ENCODE peak calls at places on chromosome 14, in seven cellular contexts. K is HCT116, C is K562, R is H1, N is GM12878, S is SK-N-SH, X is HepG2. V is an unnamed sample.

GRCh38 chr14:94322648-94323570 is at the start of gene SERPINA6:
- DNase-seq in K (no peak), C (no peak), R (no peak), N (no peak), S (peak), X (peak), V (no peak)

GRCh38 chr14:93045211-93045674 is 70.5 kb downstream of the ITPK1 start:
- DNase-seq in K (no peak), C (peak), R (no peak), N (no peak), S (no peak), X (peak), V (peak)

GRCh38 chr14:52067873-52068740 is 752 bp downstream of the NID2 start:
- DNase-seq in K (no peak), C (no peak), R (no peak), N (no peak), S (peak), X (no peak), V (no peak)

GRCh38 chr14:77663289-77663688 is 44.5 kb downstream of the ALKBH1 start:
- DNase-seq in K (no peak), C (no peak), R (no peak), N (no peak), S (no peak), X (no peak), V (no peak)

GRCh38 chr14:104993808-104994591 is 8.4 kb downstream of the CLBA1 start:
- DNase-seq in K (no peak), C (no peak), R (no peak), N (no peak), S (no peak), X (no peak), V (no peak)

GRCh38 chr14:92914087-92914656 is 8.8 kb upstream of the CHGA start:
- DNase-seq in K (no peak), C (peak), R (no peak), N (no peak), S (no peak), X (peak), V (peak)

GRCh38 chr14:96261772-96262485 is 5.9 kb downstream of the BDKRB1 start:
- DNase-seq in K (no peak), C (no peak), R (no peak), N (no peak), S (no peak), X (no peak), V (no peak)

GRCh38 chr14:20494935-20495766 is 10.2 kb upstream of the RNASE10 start:
- DNase-seq in K (peak), C (no peak), R (no peak), N (no peak), S (no peak), X (no peak), V (peak)

GRCh38 chr14:103281496-103282231 is 52.4 kb upstream of the EIF5 start:
- DNase-seq in K (no peak), C (peak), R (no peak), N (no peak), S (peak), X (peak), V (peak)

GRCh38 chr14:105944632-105945610 is 418.5 kb downstream of the TMEM121 start:
- DNase-seq in K (peak), C (peak), R (no peak), N (no peak), S (peak), X (peak), V (peak)

GRCh38 chr14:96575233-96575632 is 73.1 kb downstream of the PAPOLA start:
- DNase-seq in K (no peak), C (no peak), R (no peak), N (no peak), S (no peak), X (no peak), V (no peak)

DNA sequence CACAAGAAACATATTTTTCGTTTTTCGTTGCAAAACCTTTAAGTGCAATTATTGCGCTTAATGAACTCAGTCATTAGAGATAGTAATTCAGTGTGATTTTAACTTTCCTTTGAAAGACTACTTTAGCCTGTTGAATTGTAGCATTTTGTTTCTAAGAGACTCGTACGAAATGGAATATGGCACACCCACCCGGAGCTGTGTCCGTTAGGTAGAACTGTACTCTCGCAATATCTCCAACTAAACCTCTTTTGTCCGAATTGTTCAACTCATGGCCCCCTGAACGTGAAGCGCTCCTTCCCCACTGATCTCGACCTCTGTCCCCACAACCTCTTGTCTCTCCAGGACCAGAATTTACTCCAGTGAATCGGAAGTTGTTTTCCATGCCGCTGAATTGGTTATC is 793 bp downstream of the PCNX4 start:
- DNase-seq in K (no peak), C (peak), R (no peak), N (no peak), S (peak), X (peak), V (peak)
- TF ChIP-seq JUND in K (no peak), C (no peak), R (no peak), N (no peak), S (no peak), X (no peak), V (no peak)

DNA sequence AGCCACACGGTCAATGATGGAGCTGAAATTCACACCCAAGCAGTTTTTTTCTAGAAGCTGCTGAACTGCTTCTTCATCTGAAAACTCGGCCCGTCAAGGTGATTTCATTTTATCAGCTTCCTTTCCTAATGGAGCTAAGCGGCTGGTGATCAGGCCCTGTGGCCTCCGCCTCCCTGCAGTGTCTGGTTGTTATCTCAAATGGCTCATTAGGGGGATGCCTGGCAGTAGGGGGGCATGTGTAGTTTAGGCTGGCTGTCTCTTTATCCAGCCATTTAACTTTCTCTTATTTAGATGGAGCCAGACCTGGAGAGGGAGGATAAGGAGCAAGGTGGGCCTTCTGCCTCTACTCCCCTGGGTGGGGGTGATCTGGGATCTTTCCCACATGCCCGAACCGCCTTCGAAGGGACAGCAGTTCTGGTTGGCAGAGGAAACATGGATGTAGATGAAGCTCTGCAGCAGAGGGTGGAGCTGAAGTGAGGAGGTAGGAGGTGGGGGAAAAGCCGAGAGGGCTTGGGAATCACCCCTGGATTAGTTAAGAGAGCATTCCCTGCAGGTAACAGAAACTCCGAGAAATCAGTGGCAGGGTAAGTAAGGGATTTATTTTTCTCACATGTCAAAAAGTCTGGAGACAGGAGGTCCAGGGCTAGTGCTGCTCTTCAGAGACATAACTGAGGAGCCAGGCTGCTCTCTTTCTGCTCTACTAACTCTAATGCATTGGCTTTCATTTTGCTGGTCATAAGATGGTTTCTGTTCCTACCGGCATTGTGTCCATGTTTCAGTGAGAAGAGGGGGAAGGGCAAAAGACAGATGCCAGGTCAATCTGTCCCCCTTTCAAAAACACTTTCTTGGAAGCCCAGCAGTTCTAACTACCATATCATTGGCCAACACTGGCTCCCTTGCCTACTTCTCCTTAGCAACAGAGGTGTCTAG is 64.2 kb downstream of the TGFB3 start:
- DNase-seq in K (no peak), C (no peak), R (no peak), N (no peak), S (peak), X (no peak), V (no peak)
- TF ChIP-seq JUND in K (no peak), C (no peak), R (no peak), N (no peak), S (no peak), X (no peak), V (no peak)

GRCh38 chr14:100468557-100468956 is 118.7 kb downstream of the BEGAIN start:
- DNase-seq in K (no peak), C (no peak), R (no peak), N (no peak), S (no peak), X (no peak), V (no peak)

GRCh38 chr14:100471451-100472093 is 115.6 kb downstream of the BEGAIN start:
- DNase-seq in K (peak), C (no peak), R (no peak), N (no peak), S (no peak), X (no peak), V (no peak)

GRCh38 chr14:100472094-100472455 is 115.1 kb downstream of the BEGAIN start:
- DNase-seq in K (no peak), C (no peak), R (no peak), N (no peak), S (no peak), X (no peak), V (no peak)

GRCh38 chr14:100469632-100470522 is 117.3 kb downstream of the BEGAIN start:
- DNase-seq in K (no peak), C (no peak), R (no peak), N (no peak), S (no peak), X (no peak), V (no peak)

GRCh38 chr14:100470523-100470897 is 116.7 kb downstream of the BEGAIN start:
- DNase-seq in K (no peak), C (no peak), R (no peak), N (no peak), S (no peak), X (no peak), V (no peak)
- TF ChIP-seq JUND in K (no peak), C (no peak), R (no peak), N (no peak), S (no peak), X (no peak), V (no peak)

DNA sequence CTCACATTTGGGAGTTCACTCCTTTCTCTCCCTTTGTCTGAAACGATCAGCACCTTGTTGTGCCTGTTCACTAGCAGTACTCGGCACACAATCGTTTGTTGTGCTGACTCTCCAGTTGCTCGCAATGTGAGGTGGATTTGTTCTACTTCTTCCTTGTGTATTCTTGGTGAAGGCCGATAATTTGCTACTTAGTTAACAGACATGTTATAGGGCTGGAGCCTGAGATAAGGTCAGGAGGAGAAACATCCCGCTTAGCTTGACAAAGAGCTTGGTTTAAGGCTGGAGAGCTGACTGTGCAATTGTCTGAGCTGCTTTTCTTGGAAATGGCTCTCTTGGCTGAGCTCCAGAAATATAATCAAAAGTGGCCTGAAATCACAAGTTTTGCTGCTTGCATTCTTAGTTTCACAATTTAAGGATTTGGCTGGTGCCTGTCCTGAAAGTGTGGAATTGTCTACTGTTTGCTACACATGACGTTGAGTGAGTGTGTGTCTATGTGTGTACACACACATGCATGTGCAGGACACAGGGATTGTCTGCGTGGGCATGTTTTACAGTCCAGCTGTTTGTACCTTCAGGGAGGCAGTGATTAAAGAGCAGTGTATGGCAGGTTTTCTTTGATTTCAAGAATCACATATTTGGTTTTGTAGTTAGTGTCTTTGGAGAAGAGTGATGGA is 77.7 kb downstream of the ARF6 start:
- DNase-seq in K (no peak), C (peak), R (no peak), N (no peak), S (no peak), X (no peak), V (peak)
- TF ChIP-seq JUND in K (no peak), C (peak), R (no peak), N (no peak), S (no peak), X (no peak), V (no peak)

DNA sequence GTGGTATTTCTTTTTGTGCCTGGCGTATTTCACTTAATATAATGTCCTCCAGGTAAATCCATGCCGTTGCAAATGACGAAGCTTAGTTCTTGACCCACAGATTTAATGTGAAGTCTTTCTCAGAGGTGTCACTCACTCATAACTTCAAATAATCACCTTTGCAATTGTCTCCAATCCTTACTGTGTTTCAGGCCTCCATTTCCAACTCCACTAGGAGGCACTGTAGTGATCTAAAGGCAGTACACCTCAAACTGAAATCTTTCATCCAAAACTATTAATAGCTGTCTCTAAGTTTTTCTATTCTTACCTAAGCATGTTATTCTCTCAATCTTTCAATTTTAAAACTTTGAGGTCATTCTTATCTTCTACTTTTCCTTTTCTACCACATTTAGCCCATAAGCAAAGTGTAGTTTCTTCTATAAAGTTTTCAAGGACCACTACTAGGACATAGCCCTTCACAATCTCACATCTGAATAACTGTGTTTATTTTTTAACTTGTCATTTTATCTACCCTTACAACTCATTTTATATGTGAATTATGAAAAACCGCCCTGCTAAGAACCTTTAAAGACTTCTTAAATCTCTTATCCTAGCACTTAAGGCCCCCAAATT is 25.5 kb upstream of the FBXO34 start:
- DNase-seq in K (peak), C (peak), R (no peak), N (no peak), S (no peak), X (peak), V (no peak)
- TF ChIP-seq JUND in K (no peak), C (no peak), R (no peak), N (no peak), S (no peak), X (no peak), V (no peak)

DNA sequence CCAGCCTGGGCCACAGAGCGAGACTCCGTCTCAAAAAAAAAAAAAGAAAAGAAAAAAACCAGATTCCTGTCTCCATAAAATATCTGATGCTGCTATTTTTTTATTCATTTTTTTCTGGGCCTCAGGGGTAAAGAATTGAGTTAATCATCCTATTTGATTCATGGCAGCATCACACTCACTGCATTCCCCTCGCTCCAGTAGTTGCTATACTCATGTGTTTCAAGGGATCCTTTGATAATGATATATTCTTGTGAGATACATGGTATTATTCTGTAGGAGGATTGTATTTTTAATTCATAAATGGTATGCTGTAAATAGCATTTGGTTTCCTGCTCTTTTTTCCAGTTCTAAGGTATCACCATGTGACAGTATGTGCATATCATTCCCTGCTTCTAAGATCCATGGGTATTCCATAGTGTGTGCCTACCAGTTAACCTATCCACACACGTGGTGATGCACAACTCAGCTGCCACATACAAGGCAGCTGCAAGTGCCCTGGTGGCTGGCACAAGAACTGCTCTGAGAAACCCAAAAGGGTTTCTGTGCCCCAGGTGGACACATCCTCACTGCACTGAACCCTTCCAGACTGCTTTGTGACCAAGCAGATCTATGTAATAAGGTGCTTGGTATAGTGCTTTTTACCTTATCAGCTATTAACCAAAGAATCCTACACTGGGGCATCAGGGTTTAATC is 74.7 kb downstream of the ZFP36L1 start:
- DNase-seq in K (peak), C (no peak), R (no peak), N (no peak), S (no peak), X (no peak), V (no peak)
- TF ChIP-seq JUND in K (no peak), C (no peak), R (no peak), N (no peak), S (no peak), X (no peak), V (no peak)

GRCh38 chr14:99777956-99778355 is 15.3 kb upstream of the EML1 start:
- DNase-seq in K (no peak), C (no peak), R (no peak), N (no peak), S (no peak), X (no peak), V (no peak)
- TF ChIP-seq JUND in K (no peak), C (no peak), R (no peak), N (no peak), S (no peak), X (no peak), V (no peak)

DNA sequence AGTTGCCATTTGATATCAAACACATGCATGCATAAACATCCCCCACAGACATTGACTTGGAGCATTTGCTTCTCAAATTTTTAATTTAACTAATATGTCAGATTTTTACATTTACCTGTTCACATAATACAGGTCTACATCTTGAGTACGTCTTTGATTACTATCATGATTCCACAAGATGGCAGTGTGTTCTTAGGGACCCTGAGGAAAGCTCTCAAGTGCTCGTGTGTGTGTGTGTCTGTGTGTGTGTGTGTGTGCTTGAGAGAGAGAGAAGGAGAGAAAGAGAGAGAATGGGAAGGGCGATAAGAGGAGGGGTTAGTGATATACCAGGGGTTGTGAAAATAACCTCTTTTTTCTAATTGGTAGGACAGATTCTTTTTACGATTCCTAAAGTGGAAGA is 167.1 kb upstream of the OR4E1 start:
- DNase-seq in K (peak), C (no peak), R (no peak), N (no peak), S (no peak), X (no peak), V (no peak)
- TF ChIP-seq JUND in K (no peak), C (no peak), R (no peak), N (no peak), S (no peak), X (no peak), V (no peak)

GRCh38 chr14:76465651-76466050 is 89.7 kb downstream of the ESRRB start:
- DNase-seq in K (no peak), C (no peak), R (no peak), N (no peak), S (no peak), X (no peak), V (no peak)
- TF ChIP-seq JUND in K (no peak), C (no peak), R (no peak), N (no peak), S (no peak), X (no peak), V (no peak)

GRCh38 chr14:33040548-33041140 is 102.0 kb downstream of the NPAS3 start:
- DNase-seq in K (no peak), C (no peak), R (no peak), N (peak), S (no peak), X (no peak), V (no peak)
- TF ChIP-seq JUND in K (no peak), C (no peak), R (no peak), N (no peak), S (no peak), X (no peak), V (no peak)